ENCODE peak calls at places on chromosomes 3 and 15, in ten cellular contexts. G, U, H, Z, F, I, D, L, K and V are unnamed samples.

GRCh38 chr15:22262613-22263020 is 182.3 kb downstream of the OR4M2 start:
- DNase-seq in G (no peak), U (peak; percentile 8), H (no peak), Z (no peak), F (no peak), I (peak; percentile 77), D (no peak), L (no peak), K (no peak), V (no peak)

GRCh38 chr3:169534439-169534838 is 129.1 kb downstream of the MECOM start:
- DNase-seq in G (no peak), U (no peak), H (no peak), Z (no peak), F (no peak), I (no peak), D (peak; percentile 29), L (no peak), K (no peak), V (no peak)

GRCh38 chr3:193982258-193982659 is 153.7 kb upstream of the HES1 start:
- DNase-seq in G (no peak), U (peak; percentile 72), H (peak; percentile 81), Z (no peak), F (peak; percentile 94), I (no peak), D (peak; percentile 37), L (no peak), K (peak; percentile 59), V (no peak)

GRCh38 chr15:65824031-65824743 is 32.1 kb upstream of the DENND4A start:
- DNase-seq in G (peak; percentile 81), U (peak; percentile 73), H (peak; percentile 76), Z (peak; percentile 70), F (no peak), I (peak; percentile 82), D (peak; percentile 20), L (peak; percentile 58), K (no peak), V (peak; percentile 80)

GRCh38 chr3:117887031-117887430 is 1147.6 kb downstream of the IGSF11 start:
- DNase-seq in G (no peak), U (no peak), H (no peak), Z (no peak), F (no peak), I (no peak), D (no peak), L (no peak), K (no peak), V (no peak)

GRCh38 chr3:47865192-47865591 is 62.3 kb downstream of the DHX30 start:
- DNase-seq in G (no peak), U (no peak), H (no peak), Z (no peak), F (no peak), I (no peak), D (no peak), L (no peak), K (no peak), V (no peak)

GRCh38 chr3:57006949-57007419 is 53.5 kb upstream of the SPATA12 start:
- DNase-seq in G (no peak), U (peak; percentile 48), H (peak; percentile 77), Z (peak; percentile 34), F (no peak), I (no peak), D (peak; percentile 86), L (peak; percentile 56), K (no peak), V (no peak)

GRCh38 chr15:99592135-99592845 is 26.5 kb downstream of the MEF2A start:
- DNase-seq in G (no peak), U (no peak), H (no peak), Z (peak; percentile 88), F (no peak), I (no peak), D (no peak), L (no peak), K (no peak), V (no peak)

DNA sequence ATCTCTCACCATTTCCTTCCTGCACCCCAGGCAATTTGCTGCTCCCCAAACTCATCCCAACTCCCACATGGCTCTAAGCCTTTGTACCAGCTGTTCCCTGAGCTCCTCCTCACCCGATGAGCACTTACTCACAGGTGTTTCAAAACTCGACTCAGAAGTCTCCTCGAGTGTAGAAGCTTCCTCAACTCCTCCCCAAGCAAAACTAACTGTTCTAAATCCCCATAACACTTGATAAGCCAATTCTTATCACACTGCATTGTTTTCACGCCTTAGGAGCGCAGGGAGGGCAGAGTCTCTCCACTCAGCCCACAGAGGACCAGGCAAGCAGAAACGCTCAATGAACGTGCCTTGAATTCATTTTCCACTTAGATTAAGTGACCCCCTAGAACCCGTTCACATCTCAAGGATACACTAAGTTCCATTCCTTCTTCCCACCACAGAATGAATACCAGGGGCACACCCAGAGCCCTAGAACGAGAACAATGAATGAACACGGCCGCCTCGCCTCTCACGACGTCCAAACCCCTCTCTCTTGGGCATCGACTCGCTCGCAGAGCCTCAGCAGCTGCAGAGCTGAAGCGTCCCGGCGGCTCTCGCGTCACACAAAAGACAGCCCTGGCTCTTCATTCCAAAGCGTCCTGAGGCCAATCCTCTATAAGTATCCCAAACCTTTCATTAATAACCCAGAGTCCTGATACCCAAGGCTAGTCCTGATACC is 1.2 kb downstream of the RAF1 start:
- DNase-seq in G (no peak), U (peak; percentile 13), H (no peak), Z (peak; percentile 55), F (no peak), I (peak; percentile 19), D (peak; percentile 30), L (no peak), K (no peak), V (peak; percentile 69)
- TF ChIP-seq POLR2A in G (no peak), U (peak; percentile 36), H (no peak), Z (no peak), F (no peak), I (no peak), D (no peak), L (no peak), K (no peak), V (no peak)

GRCh38 chr3:129291487-129291886 is 12.8 kb downstream of the HMCES start:
- DNase-seq in G (no peak), U (no peak), H (no peak), Z (peak; percentile 49), F (peak; percentile 25), I (no peak), D (no peak), L (no peak), K (no peak), V (no peak)

GRCh38 chr3:129281726-129282125 is 3.1 kb downstream of the HMCES start:
- DNase-seq in G (no peak), U (no peak), H (no peak), Z (no peak), F (no peak), I (no peak), D (no peak), L (no peak), K (no peak), V (no peak)

GRCh38 chr3:129289201-129289921 is 10.7 kb downstream of the HMCES start:
- DNase-seq in G (no peak), U (no peak), H (no peak), Z (peak; percentile 86), F (peak; percentile 22), I (no peak), D (no peak), L (no peak), K (no peak), V (peak; percentile 45)

GRCh38 chr3:129282727-129283327 is 4.2 kb downstream of the HMCES start:
- DNase-seq in G (peak; percentile 12), U (no peak), H (no peak), Z (peak; percentile 47), F (no peak), I (no peak), D (no peak), L (no peak), K (no peak), V (no peak)

DNA sequence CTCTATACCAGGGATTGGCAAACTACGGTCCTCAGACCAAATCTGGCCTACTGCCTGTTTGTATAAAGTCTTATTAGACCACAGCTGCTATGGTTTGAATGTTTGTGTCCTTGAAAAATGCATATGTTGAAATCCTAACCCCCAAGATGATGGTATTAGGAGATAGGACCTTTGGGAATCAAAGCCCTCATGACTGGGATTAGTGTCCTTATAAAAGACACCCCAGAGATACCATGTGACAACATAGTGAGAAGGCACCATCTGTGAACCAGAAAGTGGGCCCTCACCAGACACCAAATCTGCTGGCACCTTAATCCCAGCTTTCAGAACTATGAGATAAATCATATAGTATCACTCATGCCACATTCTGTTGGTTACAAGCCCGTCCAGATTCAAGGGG is 7.4 kb downstream of the HMCES start:
- DNase-seq in G (no peak), U (no peak), H (no peak), Z (no peak), F (no peak), I (no peak), D (no peak), L (no peak), K (no peak), V (no peak)
- TF ChIP-seq POLR2A in G (no peak), U (no peak), H (no peak), Z (no peak), F (no peak), I (no peak), D (no peak), L (no peak), K (no peak), V (no peak)

GRCh38 chr3:10291139-10291500 is 1.6 kb downstream of the GHRL start:
- DNase-seq in G (no peak), U (no peak), H (no peak), Z (no peak), F (no peak), I (no peak), D (no peak), L (no peak), K (no peak), V (no peak)

GRCh38 chr3:10289077-10289476 is 3.7 kb downstream of the GHRL start:
- DNase-seq in G (no peak), U (no peak), H (no peak), Z (no peak), F (no peak), I (no peak), D (no peak), L (no peak), K (no peak), V (no peak)

GRCh38 chr3:10290476-10291138 is 2.1 kb downstream of the GHRL start:
- DNase-seq in G (no peak), U (no peak), H (no peak), Z (no peak), F (no peak), I (no peak), D (no peak), L (no peak), K (no peak), V (no peak)

GRCh38 chr3:10288575-10288960 is 4.2 kb downstream of the GHRL start:
- DNase-seq in G (no peak), U (no peak), H (no peak), Z (no peak), F (no peak), I (no peak), D (no peak), L (no peak), K (no peak), V (no peak)

DNA sequence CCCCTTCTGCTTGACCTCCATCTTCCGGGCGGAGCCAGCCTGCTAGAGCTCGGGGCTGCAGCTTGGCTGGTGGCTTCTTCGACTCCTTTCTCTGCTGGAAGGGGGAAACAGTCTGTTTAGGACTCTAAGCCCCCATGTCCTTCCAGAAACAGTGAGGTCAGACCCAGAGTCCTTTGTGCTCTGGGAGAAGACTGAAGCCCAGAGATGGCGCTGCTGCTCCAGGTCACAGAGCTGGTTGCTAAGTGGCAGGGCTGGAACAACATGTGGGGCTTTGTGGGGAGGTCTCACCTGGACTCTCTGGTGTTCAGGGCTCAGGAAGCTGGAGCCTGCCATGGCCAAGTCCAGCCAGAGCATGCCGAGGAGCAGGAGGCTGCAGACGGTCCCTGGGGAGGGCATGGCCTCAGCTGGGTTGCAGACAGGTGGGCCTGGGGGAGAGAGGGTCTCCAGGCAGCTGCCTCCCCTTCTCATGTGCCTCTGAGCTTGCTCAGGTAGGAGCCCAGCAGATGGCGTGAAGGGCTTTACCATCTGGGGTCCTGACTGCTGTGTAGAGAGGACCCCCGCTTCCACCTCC is 2.9 kb downstream of the GHRL start:
- DNase-seq in G (no peak), U (no peak), H (no peak), Z (no peak), F (no peak), I (no peak), D (no peak), L (no peak), K (no peak), V (no peak)
- TF ChIP-seq POLR2A in G (no peak), U (no peak), H (no peak), Z (no peak), F (no peak), I (no peak), D (no peak), L (no peak), K (no peak), V (no peak)

DNA sequence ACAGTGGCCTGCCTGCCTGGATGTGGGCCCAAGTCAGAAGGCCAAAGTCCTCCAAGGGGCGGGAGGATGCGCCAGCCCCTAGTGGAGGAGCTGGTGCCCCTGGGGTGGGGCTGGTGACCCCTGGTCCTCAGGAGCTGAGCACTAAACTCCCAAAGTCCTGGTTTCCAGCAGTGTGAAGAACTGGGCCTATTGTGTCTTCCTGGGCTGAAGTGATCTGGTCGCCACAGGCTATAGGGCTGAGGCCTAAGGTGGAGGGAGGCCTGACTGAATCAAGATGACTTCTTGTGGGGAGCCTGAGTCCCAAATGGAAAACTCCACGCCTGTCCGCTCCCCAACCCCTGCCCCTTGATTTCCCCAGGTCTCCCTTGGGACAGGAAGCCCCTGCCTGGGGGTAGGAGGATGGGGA is 775 bp upstream of the FES start:
- DNase-seq in G (no peak), U (no peak), H (no peak), Z (no peak), F (no peak), I (no peak), D (no peak), L (no peak), K (no peak), V (peak; percentile 47)
- TF ChIP-seq POLR2A in G (no peak), U (no peak), H (no peak), Z (no peak), F (no peak), I (no peak), D (no peak), L (no peak), K (no peak), V (no peak)